ENCODE peak calls at places on chromosomes 2 and 18, in nine cellular contexts. One of them, this sample, is unnamed. For H3K9me2 and H3K27me3, the result is how much of the 10 kb centered on the place peaks cover.

GRCh38 chr2:172232638-172233253 is 130.0 kb upstream of the DLX2 start:
- DNase-seq in MM.1S: no peak
- DNase-seq in hepatocyte: no peak
- DNase-seq in GM23338: no peak
- DNase-seq in GM23248: no peak
- DNase-seq in SK-N-SH: no peak
- DNase-seq in PC-3: no peak
- DNase-seq in Karpas-422: no peak
- DNase-seq in HCT116: no peak
- DNase-seq in this sample: no peak

GRCh38 chr2:127665267-127665893 is 9.9 kb downstream of the LIMS2 start:
- DNase-seq in MM.1S: no peak
- DNase-seq in PC-3: no peak
- DNase-seq in HCT116: no peak
- DNase-seq in GM23338: no peak
- DNase-seq in Karpas-422: no peak
- DNase-seq in hepatocyte: no peak
- DNase-seq in SK-N-SH: peak
- DNase-seq in GM23248: no peak
- DNase-seq in this sample: no peak

GRCh38 chr2:47724221-47724981 is 58.5 kb upstream of the MSH6 start:
- DNase-seq in GM23248: peak
- DNase-seq in HCT116: no peak
- DNase-seq in GM23338: no peak
- DNase-seq in SK-N-SH: no peak
- DNase-seq in hepatocyte: no peak
- DNase-seq in Karpas-422: peak
- DNase-seq in MM.1S: no peak
- DNase-seq in PC-3: peak
- DNase-seq in this sample: no peak

GRCh38 chr2:114192362-114192761 is 250.1 kb upstream of the DPP10 start:
- DNase-seq in HCT116: no peak
- DNase-seq in GM23338: no peak
- DNase-seq in Karpas-422: no peak
- DNase-seq in hepatocyte: peak
- DNase-seq in SK-N-SH: no peak
- DNase-seq in MM.1S: no peak
- DNase-seq in GM23248: peak
- DNase-seq in PC-3: peak
- DNase-seq in this sample: no peak

GRCh38 chr2:177147093-177147694 is 65.4 kb upstream of the HNRNPA3 start:
- DNase-seq in GM23248: peak
- DNase-seq in MM.1S: peak
- DNase-seq in HCT116: no peak
- DNase-seq in Karpas-422: peak
- DNase-seq in hepatocyte: peak
- DNase-seq in GM23338: peak
- DNase-seq in SK-N-SH: peak
- DNase-seq in PC-3: peak
- DNase-seq in this sample: no peak

GRCh38 chr2:234333168-234334130 is 163.4 kb downstream of the ARL4C start:
- DNase-seq in hepatocyte: no peak
- DNase-seq in HCT116: no peak
- DNase-seq in GM23338: no peak
- DNase-seq in SK-N-SH: no peak
- DNase-seq in MM.1S: no peak
- DNase-seq in Karpas-422: no peak
- DNase-seq in PC-3: no peak
- DNase-seq in GM23248: no peak
- DNase-seq in this sample: no peak

GRCh38 chr18:30763913-30764350 is 278.6 kb downstream of the DSC3 start:
- DNase-seq in hepatocyte: peak
- DNase-seq in SK-N-SH: no peak
- DNase-seq in Karpas-422: no peak
- DNase-seq in PC-3: peak
- DNase-seq in GM23338: peak
- DNase-seq in MM.1S: no peak
- DNase-seq in HCT116: no peak
- DNase-seq in GM23248: no peak
- DNase-seq in this sample: no peak

GRCh38 chr18:10927290-10927979 is 221.9 kb downstream of the PIEZO2 start:
- DNase-seq in HCT116: no peak
- DNase-seq in Karpas-422: no peak
- DNase-seq in hepatocyte: no peak
- DNase-seq in PC-3: no peak
- DNase-seq in SK-N-SH: no peak
- DNase-seq in GM23338: no peak
- DNase-seq in GM23248: peak
- DNase-seq in MM.1S: no peak
- DNase-seq in this sample: no peak

GRCh38 chr2:95337829-95338228 is 40.7 kb downstream of the KCNIP3 start:
- DNase-seq in GM23338: no peak
- DNase-seq in hepatocyte: no peak
- DNase-seq in GM23248: no peak
- DNase-seq in Karpas-422: no peak
- DNase-seq in MM.1S: no peak
- DNase-seq in HCT116: no peak
- DNase-seq in SK-N-SH: no peak
- DNase-seq in PC-3: no peak
- DNase-seq in this sample: no peak

GRCh38 chr18:74419761-74420160 is 37.3 kb downstream of the DIPK1C start:
- DNase-seq in Karpas-422: no peak
- DNase-seq in PC-3: no peak
- DNase-seq in GM23338: no peak
- DNase-seq in hepatocyte: no peak
- DNase-seq in GM23248: no peak
- DNase-seq in MM.1S: no peak
- DNase-seq in HCT116: no peak
- DNase-seq in SK-N-SH: no peak
- DNase-seq in this sample: no peak

GRCh38 chr2:189625636-189626035 is 35.6 kb upstream of the ASNSD1 start:
- DNase-seq in GM23248: no peak
- DNase-seq in PC-3: no peak
- DNase-seq in HCT116: no peak
- DNase-seq in SK-N-SH: no peak
- DNase-seq in Karpas-422: no peak
- DNase-seq in GM23338: no peak
- DNase-seq in hepatocyte: no peak
- DNase-seq in MM.1S: no peak
- DNase-seq in this sample: no peak

GRCh38 chr2:6692061-6692460 is 173.6 kb downstream of the CMPK2 start:
- DNase-seq in SK-N-SH: peak
- DNase-seq in HCT116: no peak
- DNase-seq in GM23338: no peak
- DNase-seq in hepatocyte: no peak
- DNase-seq in GM23248: no peak
- DNase-seq in Karpas-422: no peak
- DNase-seq in PC-3: no peak
- DNase-seq in MM.1S: no peak
- DNase-seq in this sample: no peak

GRCh38 chr2:73202156-73203054 is at the start of gene NOTO:
- DNase-seq in GM23248: peak
- DNase-seq in Karpas-422: no peak
- DNase-seq in MM.1S: no peak
- DNase-seq in PC-3: no peak
- DNase-seq in HCT116: no peak
- DNase-seq in SK-N-SH: peak
- DNase-seq in hepatocyte: peak
- DNase-seq in GM23338: peak
- DNase-seq in this sample: no peak

DNA sequence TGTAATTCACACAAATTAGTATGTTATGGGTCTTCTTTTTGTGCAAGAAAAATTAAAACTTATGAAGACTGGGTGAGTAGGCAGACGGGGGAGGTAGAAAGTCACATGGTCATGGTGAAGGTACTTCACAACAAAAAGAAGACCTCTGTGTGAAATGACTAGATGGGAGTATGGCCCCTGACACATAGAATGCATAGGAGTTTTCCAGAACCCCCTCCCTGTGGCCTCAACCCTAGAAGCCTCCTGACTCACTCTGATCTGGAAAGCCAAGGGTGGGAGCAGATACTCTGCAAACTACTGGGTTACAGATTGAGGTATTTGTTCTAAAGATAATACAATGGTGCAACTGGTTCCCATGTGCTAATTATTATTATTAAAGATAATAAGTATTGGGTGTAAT is 23.2 kb downstream of the SATB2 start:
- DNase-seq in Karpas-422: no peak
- DNase-seq in SK-N-SH: no peak
- DNase-seq in PC-3: no peak
- DNase-seq in hepatocyte: no peak
- DNase-seq in MM.1S: no peak
- DNase-seq in HCT116: no peak
- DNase-seq in GM23338: no peak
- DNase-seq in GM23248: no peak
- DNase-seq in this sample: no peak
- H3K9me2 ChIP-seq in Karpas-422: under half
- H3K9me2 ChIP-seq in SK-N-SH: under half
- H3K9me2 ChIP-seq in PC-3: under half
- H3K9me2 ChIP-seq in hepatocyte: under half
- H3K9me2 ChIP-seq in MM.1S: under half
- H3K9me2 ChIP-seq in HCT116: under half
- H3K9me2 ChIP-seq in GM23338: under half
- H3K9me2 ChIP-seq in GM23248: under half
- H3K9me2 ChIP-seq in this sample: under half

GRCh38 chr18:37543321-37543720 is 22.3 kb downstream of the CELF4 start:
- DNase-seq in GM23338: no peak
- DNase-seq in hepatocyte: no peak
- DNase-seq in GM23248: no peak
- DNase-seq in SK-N-SH: no peak
- DNase-seq in HCT116: no peak
- DNase-seq in MM.1S: no peak
- DNase-seq in Karpas-422: no peak
- DNase-seq in PC-3: no peak
- DNase-seq in this sample: no peak
- H3K27me3 ChIP-seq in GM23338: under half
- H3K27me3 ChIP-seq in hepatocyte: under half
- H3K27me3 ChIP-seq in GM23248: under half
- H3K27me3 ChIP-seq in SK-N-SH: under half
- H3K27me3 ChIP-seq in HCT116: under half
- H3K27me3 ChIP-seq in MM.1S: under half
- H3K27me3 ChIP-seq in Karpas-422: under half
- H3K27me3 ChIP-seq in PC-3: under half
- H3K27me3 ChIP-seq in this sample: half or more

DNA sequence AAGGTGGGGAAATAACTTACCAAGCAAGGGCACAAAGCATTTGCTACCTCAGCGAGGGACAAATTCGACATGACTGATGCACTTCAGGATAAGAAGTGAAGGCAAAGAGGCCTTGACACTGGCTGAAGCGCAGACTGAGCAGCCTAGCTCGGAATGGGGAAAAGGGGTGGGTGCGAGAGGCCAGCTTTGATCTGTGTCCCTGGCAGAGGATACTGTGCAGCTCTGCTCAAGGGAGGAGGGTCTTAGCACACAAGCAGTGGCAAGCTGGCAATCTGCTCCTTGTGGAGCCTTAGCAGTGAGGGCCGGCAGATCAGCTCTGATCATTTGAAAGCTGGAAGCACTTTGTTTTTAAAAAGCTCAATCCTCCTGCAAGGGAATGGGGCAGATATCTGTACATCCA is 222.3 kb downstream of the ZBTB7C start:
- DNase-seq in hepatocyte: no peak
- DNase-seq in Karpas-422: no peak
- DNase-seq in GM23248: no peak
- DNase-seq in PC-3: no peak
- DNase-seq in HCT116: no peak
- DNase-seq in SK-N-SH: peak
- DNase-seq in MM.1S: no peak
- DNase-seq in GM23338: no peak
- DNase-seq in this sample: no peak
- H3K9me2 ChIP-seq in hepatocyte: under half
- H3K9me2 ChIP-seq in Karpas-422: under half
- H3K9me2 ChIP-seq in GM23248: under half
- H3K9me2 ChIP-seq in PC-3: under half
- H3K9me2 ChIP-seq in HCT116: under half
- H3K9me2 ChIP-seq in SK-N-SH: under half
- H3K9me2 ChIP-seq in MM.1S: under half
- H3K9me2 ChIP-seq in GM23338: under half
- H3K9me2 ChIP-seq in this sample: under half

GRCh38 chr2:70671059-70671685 is 96.8 kb downstream of the ADD2 start:
- DNase-seq in Karpas-422: no peak
- DNase-seq in hepatocyte: no peak
- DNase-seq in HCT116: no peak
- DNase-seq in SK-N-SH: no peak
- DNase-seq in MM.1S: no peak
- DNase-seq in GM23248: peak
- DNase-seq in PC-3: peak
- DNase-seq in GM23338: no peak
- DNase-seq in this sample: no peak

GRCh38 chr2:70676301-70677035 is 91.5 kb downstream of the ADD2 start:
- DNase-seq in HCT116: no peak
- DNase-seq in Karpas-422: no peak
- DNase-seq in MM.1S: no peak
- DNase-seq in SK-N-SH: no peak
- DNase-seq in PC-3: no peak
- DNase-seq in GM23338: no peak
- DNase-seq in GM23248: no peak
- DNase-seq in hepatocyte: no peak
- DNase-seq in this sample: no peak

GRCh38 chr2:70675862-70676261 is 92.1 kb downstream of the ADD2 start:
- DNase-seq in MM.1S: no peak
- DNase-seq in SK-N-SH: no peak
- DNase-seq in GM23248: no peak
- DNase-seq in GM23338: no peak
- DNase-seq in hepatocyte: no peak
- DNase-seq in PC-3: no peak
- DNase-seq in HCT116: no peak
- DNase-seq in Karpas-422: no peak
- DNase-seq in this sample: no peak

GRCh38 chr2:70672990-70673647 is 94.9 kb downstream of the ADD2 start:
- DNase-seq in HCT116: no peak
- DNase-seq in hepatocyte: no peak
- DNase-seq in Karpas-422: peak
- DNase-seq in PC-3: no peak
- DNase-seq in GM23248: no peak
- DNase-seq in GM23338: no peak
- DNase-seq in SK-N-SH: no peak
- DNase-seq in MM.1S: no peak
- DNase-seq in this sample: no peak

DNA sequence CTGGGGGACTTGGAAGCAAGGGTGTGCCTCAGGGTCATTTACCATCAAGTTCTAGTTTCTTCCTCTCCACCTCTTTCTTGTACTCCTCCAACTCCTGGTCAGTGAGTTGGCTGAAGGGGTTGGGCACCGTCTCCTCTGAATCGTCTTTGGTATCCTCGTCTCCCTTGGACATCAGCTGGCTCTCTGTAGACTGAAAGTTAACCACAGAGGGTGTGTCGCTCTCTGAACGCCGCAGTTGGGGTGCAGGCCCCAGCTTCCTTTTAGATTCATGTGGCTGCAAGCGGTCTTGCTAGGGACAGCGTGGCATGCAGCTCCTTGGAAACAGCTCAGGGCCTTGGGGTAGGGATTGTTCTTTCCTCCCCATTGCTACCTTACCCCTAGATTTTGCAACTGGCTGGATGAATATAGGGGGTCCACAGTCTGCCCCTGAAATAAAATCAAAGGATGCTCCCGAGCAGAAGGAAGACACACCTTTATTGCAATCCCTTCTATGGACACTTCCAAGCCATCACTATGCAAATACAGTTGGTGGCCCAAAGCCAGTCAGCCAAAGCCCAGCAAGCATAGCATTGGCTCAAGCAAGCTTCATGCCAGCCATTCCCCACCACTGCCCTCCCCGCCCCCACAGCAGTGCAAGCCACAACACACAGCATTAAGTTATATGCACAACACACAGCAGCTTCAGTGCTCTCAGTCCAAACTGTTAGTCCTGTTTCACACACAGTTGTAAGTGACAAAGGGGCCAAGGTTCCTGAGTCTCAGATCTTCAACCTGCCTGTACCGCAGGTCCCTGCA is 93.2 kb downstream of the ADD2 start:
- DNase-seq in MM.1S: no peak
- DNase-seq in GM23338: no peak
- DNase-seq in PC-3: no peak
- DNase-seq in GM23248: no peak
- DNase-seq in HCT116: no peak
- DNase-seq in SK-N-SH: no peak
- DNase-seq in Karpas-422: no peak
- DNase-seq in hepatocyte: no peak
- DNase-seq in this sample: no peak
- H3K27me3 ChIP-seq in MM.1S: under half
- H3K27me3 ChIP-seq in GM23338: under half
- H3K27me3 ChIP-seq in PC-3: under half
- H3K27me3 ChIP-seq in GM23248: under half
- H3K27me3 ChIP-seq in HCT116: under half
- H3K27me3 ChIP-seq in SK-N-SH: under half
- H3K27me3 ChIP-seq in Karpas-422: under half
- H3K27me3 ChIP-seq in hepatocyte: under half
- H3K27me3 ChIP-seq in this sample: under half

This sample was measured in PC-9.